ENCODE peak calls at places on chromosomes 4 and X, in six cellular contexts. L, R, N, D, Z and A are unnamed samples.

GRCh38 chr4:48275247-48275646 is 5.6 kb upstream of the TEC start:
- DNase-seq in N (peak), R (no peak), D (peak), Z (no peak), L (no peak), A (no peak)

GRCh38 chrX:94058728-94059382 is 384.8 kb downstream of the FAM133A start:
- DNase-seq in Z (no peak), D (peak), N (no peak), R (peak), L (no peak), A (no peak)

GRCh38 chr4:114334808-114335739 is 263.5 kb upstream of the UGT8 start:
- DNase-seq in N (no peak), R (no peak), L (no peak), D (no peak), Z (no peak), A (no peak)

GRCh38 chrX:51641421-51642021 is 22.8 kb upstream of the CENPVL3 start:
- DNase-seq in L (peak), Z (no peak), N (peak), D (peak), R (peak), A (no peak)

GRCh38 chr4:82017680-82018079 is 356.1 kb downstream of the HNRNPD start:
- DNase-seq in N (peak), D (no peak), L (no peak), Z (no peak), R (no peak), A (peak)

GRCh38 chr4:64940698-64941097 is 531.4 kb upstream of the TECRL start:
- DNase-seq in D (no peak), N (no peak), L (no peak), R (no peak), Z (no peak), A (no peak)

GRCh38 chr4:11415409-11416070 is 13.2 kb downstream of the HS3ST1 start:
- DNase-seq in R (no peak), D (no peak), L (no peak), N (no peak), Z (no peak), A (no peak)

GRCh38 chrX:103453655-103454054 is 65.6 kb downstream of the RAB40A start:
- DNase-seq in L (no peak), Z (no peak), D (no peak), N (peak), R (no peak), A (no peak)

GRCh38 chrX:49071877-49072711 is 1.7 kb downstream of the PRAF2 start:
- DNase-seq in L (no peak), D (peak), R (peak), N (peak), Z (no peak), A (no peak)

GRCh38 chrX:17456526-17456925 is 81.5 kb downstream of the NHS start:
- DNase-seq in L (no peak), N (no peak), R (no peak), D (peak), Z (no peak), A (no peak)

GRCh38 chrX:71579990-71580380 is 1.7 kb downstream of the GCNA start:
- DNase-seq in N (no peak), Z (no peak), R (no peak), D (no peak), L (no peak), A (no peak)

GRCh38 chr4:169383724-169384123 is 113.0 kb upstream of the SH3RF1 start:
- DNase-seq in Z (no peak), L (no peak), R (no peak), N (peak), D (no peak), A (no peak)

GRCh38 chr4:167238226-167238625 is 3.9 kb upstream of the SPOCK3 start:
- DNase-seq in D (no peak), N (no peak), R (no peak), Z (no peak), L (no peak), A (no peak)

GRCh38 chr4:125432078-125432477 is 117.3 kb downstream of the FAT4 start:
- DNase-seq in R (peak), N (no peak), D (peak), L (no peak), Z (no peak), A (no peak)

GRCh38 chr4:40931238-40931637 is 181.5 kb downstream of the NSUN7 start:
- DNase-seq in N (no peak), R (no peak), D (no peak), L (no peak), Z (no peak), A (no peak)

GRCh38 chrX:6660567-6661252 is 125.8 kb upstream of the VCX3A start:
- DNase-seq in D (no peak), R (no peak), Z (no peak), N (no peak), L (no peak), A (no peak)

GRCh38 chrX:1072637-1073377 is 139.6 kb downstream of the CRLF2 start:
- DNase-seq in Z (no peak), D (no peak), R (peak), N (no peak), L (no peak), A (no peak)

GRCh38 chrX:8273451-8273894 is 102.4 kb upstream of the VCX2 start:
- DNase-seq in Z (no peak), L (no peak), D (no peak), N (no peak), R (no peak), A (no peak)

GRCh38 chrX:48966796-48967579 is 4.7 kb downstream of the KCND1 start:
- DNase-seq in Z (no peak), D (peak), R (no peak), N (no peak), L (no peak), A (no peak)

GRCh38 chr4:14023901-14024300 is 396.4 kb upstream of the BOD1L1 start:
- DNase-seq in Z (no peak), D (no peak), L (no peak), N (no peak), R (no peak), A (no peak)

GRCh38 chr4:88533088-88533790 is 9.7 kb upstream of the PYURF start:
- DNase-seq in R (peak), L (no peak), Z (no peak), N (no peak), D (no peak), A (no peak)

GRCh38 chr4:169618286-169618685 is 2.1 kb upstream of the CLCN3 start:
- DNase-seq in Z (no peak), D (no peak), R (no peak), L (no peak), N (no peak), A (no peak)

GRCh38 chr4:7171191-7171900 is 21.0 kb upstream of the SORCS2 start:
- DNase-seq in D (no peak), N (peak), R (peak), L (no peak), Z (no peak), A (no peak)

GRCh38 chr4:136935305-136935704 is 597.0 kb downstream of the PCDH18 start:
- DNase-seq in D (no peak), R (no peak), L (no peak), Z (no peak), N (no peak), A (no peak)

GRCh38 chr4:910366-911091 is 21.6 kb downstream of the GAK start:
- DNase-seq in R (no peak), Z (no peak), D (no peak), N (no peak), L (no peak), A (no peak)

GRCh38 chrX:115525486-115525885 is 35.5 kb upstream of the PLS3 start:
- DNase-seq in D (no peak), Z (no peak), N (no peak), R (no peak), L (no peak), A (no peak)